ENCODE peak calls at places on chromosomes 16 and 17, in four cellular contexts. C, B, F and E are unnamed samples.

GRCh38 chr17:7888184-7888920 is at the start of gene CHD3:
- DNase-seq in F (peak), B (no peak), C (no peak), E (no peak)

GRCh38 chr17:60392845-60393702 is 1.1 kb upstream of the USP32 start:
- DNase-seq in F (peak), B (no peak), C (peak), E (no peak)

GRCh38 chr17:62109378-62109902 is 44.4 kb upstream of the MED13 start:
- DNase-seq in C (peak), B (no peak), F (no peak), E (peak)

GRCh38 chr16:82183004-82183397 is 13.0 kb upstream of the MPHOSPH6 start:
- DNase-seq in C (no peak), F (no peak), B (no peak), E (no peak)

GRCh38 chr16:70754874-70755600 is 45.9 kb downstream of the VAC14 start:
- DNase-seq in C (no peak), F (no peak), B (no peak), E (no peak)

GRCh38 chr16:84568066-84568465 is 49.8 kb downstream of the COTL1 start:
- DNase-seq in B (no peak), C (no peak), F (no peak), E (no peak)

GRCh38 chr16:14042706-14043105 is 28.4 kb upstream of the MRTFB start:
- DNase-seq in B (peak), C (no peak), F (no peak), E (no peak)

GRCh38 chr17:42273474-42274272 is 2.5 kb downstream of the STAT5B start:
- DNase-seq in B (no peak), F (no peak), C (no peak), E (no peak)

GRCh38 chr16:12551530-12551929 is 252.2 kb downstream of the CPPED1 start:
- DNase-seq in F (no peak), C (no peak), B (no peak), E (no peak)

GRCh38 chr16:19674485-19674884 is 43.5 kb downstream of the KNOP1 start:
- DNase-seq in F (no peak), B (no peak), C (no peak), E (no peak)

GRCh38 chr17:43842975-43843325 is 4.0 kb upstream of the CD300LG start:
- DNase-seq in C (no peak), F (no peak), B (no peak), E (no peak)

DNA sequence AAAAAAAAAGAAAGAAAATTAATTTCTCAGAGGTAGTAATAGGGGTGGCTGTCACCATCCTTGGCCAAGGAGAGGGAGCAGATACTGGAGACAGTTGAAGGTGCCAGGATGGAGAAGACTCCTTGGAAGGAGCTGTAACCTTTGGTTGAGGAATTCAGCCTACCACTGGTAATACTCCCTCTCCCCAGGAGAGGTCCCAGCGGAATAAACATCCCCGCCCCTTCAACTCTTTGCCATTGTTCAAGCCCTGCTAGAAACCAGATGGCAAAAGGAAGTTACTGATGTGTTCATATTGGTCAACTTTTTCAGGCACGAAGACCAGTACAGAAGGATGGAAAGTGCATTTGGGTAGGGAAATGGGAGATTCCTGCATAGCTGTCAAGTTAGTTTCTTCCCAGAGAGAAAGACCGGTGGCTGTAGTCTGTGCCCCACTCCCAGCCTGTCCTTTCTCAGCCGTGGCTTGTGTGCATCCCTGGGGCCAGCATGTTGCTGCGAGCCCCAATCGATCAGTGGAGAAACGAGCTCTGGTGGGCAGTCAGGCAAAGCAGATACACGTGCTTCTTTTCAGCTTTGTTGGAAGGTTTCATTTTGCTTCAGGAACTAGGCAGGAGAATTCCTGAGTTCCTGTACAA is 612.1 kb downstream of the MAF start:
- DNase-seq in B (no peak), F (no peak), C (no peak), E (no peak)
- TF ChIP-seq CTCF in B (no peak), F (no peak), C (no peak), E (peak)

DNA sequence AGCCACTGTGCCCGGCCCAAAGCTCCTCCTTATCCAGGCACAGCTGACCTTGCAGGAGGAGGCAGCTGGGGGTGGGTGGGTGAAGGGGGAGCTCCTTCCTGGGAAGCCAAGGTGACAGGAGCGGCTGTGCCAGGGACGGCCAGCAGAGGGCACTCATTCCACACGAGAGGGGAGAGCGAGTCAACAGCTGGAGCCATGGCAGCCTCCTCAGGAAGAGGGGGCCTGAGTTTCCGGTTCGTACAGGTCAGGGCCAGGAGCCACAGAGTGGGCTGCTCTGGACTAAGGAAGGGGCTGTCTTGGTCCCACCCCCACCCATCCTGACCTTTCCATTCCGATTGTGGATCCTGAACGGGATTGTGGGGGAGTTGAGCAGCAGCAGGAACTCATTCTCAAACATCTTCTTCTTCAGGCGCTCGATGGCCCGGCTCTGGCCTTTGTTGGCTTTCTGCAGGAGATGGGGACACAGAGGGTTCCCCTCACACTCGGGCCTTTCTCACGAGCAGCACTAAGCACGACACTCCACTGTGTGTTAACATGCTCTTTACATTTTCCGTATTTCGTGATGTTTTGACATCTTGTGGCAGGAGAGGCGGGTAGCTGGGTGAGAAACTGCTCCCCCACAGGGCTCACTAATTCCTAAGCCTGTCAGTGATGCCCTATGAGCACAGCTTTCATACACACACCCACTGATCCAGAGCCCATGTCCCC is 61.6 kb downstream of the TIMM22 start:
- DNase-seq in B (peak), F (no peak), C (peak), E (no peak)
- TF ChIP-seq CTCF in B (peak), F (no peak), C (peak), E (peak)

GRCh38 chr16:57738844-57739243 is 3.3 kb downstream of the KATNB1 start:
- DNase-seq in C (no peak), F (no peak), B (no peak), E (no peak)

GRCh38 chr16:57734925-57735754 is 430 bp upstream of the KATNB1 start:
- DNase-seq in C (peak), B (peak), F (peak), E (peak)

GRCh38 chr16:57735755-57736418 is at the start of gene KATNB1:
- DNase-seq in C (no peak), B (no peak), F (no peak), E (no peak)

GRCh38 chr16:57734308-57734924 is 1.2 kb upstream of the KATNB1 start:
- DNase-seq in C (no peak), F (no peak), B (no peak), E (no peak)

GRCh38 chr16:57736419-57737281 is 1.1 kb downstream of the KATNB1 start:
- DNase-seq in B (no peak), F (no peak), C (no peak), E (no peak)
- TF ChIP-seq CTCF in B (peak), F (no peak), C (peak), E (peak)

GRCh38 chr17:49616086-49616485 is 40.4 kb downstream of the NXPH3 start:
- DNase-seq in C (no peak), B (no peak), F (no peak), E (no peak)
- TF ChIP-seq CTCF in C (peak), B (peak), F (no peak), E (peak)

DNA sequence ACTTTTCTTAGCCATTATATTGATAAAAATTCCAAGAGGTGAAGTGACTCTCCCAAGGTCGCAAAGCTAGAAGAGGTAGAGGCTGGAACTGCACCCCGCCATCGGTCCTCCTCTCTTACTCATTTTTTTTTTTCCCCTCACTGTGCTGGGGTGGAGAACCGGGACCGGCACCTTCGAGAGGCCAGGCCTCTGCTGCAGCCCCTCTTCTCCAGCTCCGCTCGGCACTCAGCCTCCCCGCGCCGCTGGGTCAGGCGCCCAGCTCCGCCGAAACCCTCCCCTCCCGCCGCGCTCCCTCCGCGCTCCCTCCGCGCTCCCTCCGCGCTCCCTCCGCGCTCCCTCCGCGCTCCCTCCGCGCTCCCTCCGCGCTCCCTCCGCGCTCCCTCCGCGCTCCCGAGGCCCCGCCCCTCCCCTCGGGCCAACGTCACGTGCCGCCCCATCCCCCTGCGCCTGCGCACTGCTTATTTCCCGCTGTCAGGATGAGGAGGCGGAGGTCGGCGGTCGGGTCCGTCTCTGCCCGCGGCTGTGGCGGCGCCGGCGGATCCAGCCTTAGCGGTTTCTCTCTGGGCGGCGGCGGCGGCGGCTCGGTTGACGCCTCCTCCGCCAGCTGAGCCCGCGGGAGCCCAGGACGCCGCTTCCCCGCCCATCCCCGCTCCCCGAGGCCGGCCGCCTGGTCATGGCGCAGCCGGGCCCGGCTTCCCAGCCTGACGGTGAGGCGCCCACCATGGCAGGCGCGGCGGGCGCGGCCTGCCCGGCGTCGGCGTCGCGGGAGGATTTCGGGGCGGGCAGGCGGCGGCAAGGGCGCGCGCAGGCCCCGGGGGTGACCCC is at the start of gene RABEP1:
- DNase-seq in B (peak), F (peak), C (peak), E (peak)
- TF ChIP-seq CTCF in B (peak), F (peak), C (peak), E (peak)